ENCODE peak calls at places on chromosomes 11 and 22, in nine cellular contexts. N is activated CD4-positive, alpha-beta T cell treated with anti-CD3 and anti-CD28 coated beads, Interleukin-2, amount 10 ng/mL, durations not matched to agents 7 days and 5 days; M is putamen; P is stimulated activated CD4-positive, alpha-beta T cell treated with anti-CD3 and anti-CD28 coated beads, Interleukin-1b, Interleukin-23, amount 100 ng/mL, for 48 hours; I is NCI-H82; Z is posterior cingulate gyrus; W is WTC11; O is stimulated activated naive B cell treated with anti-CD40 and anti-IgM and Interleukin-4, amounts not matched to agents 10 μg/mL and 1 μg/mL and 100 μg/mL, for 72 hours; Q is lung. E is an unnamed sample.

GRCh38 chr22:20080445-20080775 is 369 bp downstream of the DGCR8 start:
- DNase-seq in Z (no peak), I (peak), P (peak), O (peak), N (peak), Q (peak), M (peak), W (peak), E (peak)

GRCh38 chr11:47981667-47982404 is 1.5 kb downstream of the PTPRJ start:
- DNase-seq in M (no peak), I (no peak), P (no peak), N (no peak), W (no peak), Z (no peak), Q (peak), O (no peak), E (no peak)

GRCh38 chr11:45314900-45315299 is 28.8 kb upstream of the SYT13 start:
- DNase-seq in I (no peak), P (no peak), O (no peak), W (no peak), Z (no peak), M (no peak), Q (no peak), N (no peak), E (no peak)

GRCh38 chr22:44825310-44826150 is 73.2 kb downstream of the ARHGAP8 start:
- DNase-seq in O (no peak), W (no peak), M (no peak), N (no peak), I (no peak), Z (no peak), Q (no peak), P (no peak), E (no peak)

GRCh38 chr22:37609240-37610152 is 862 bp downstream of the GGA1 start:
- DNase-seq in Q (no peak), Z (peak), M (no peak), P (no peak), N (no peak), W (no peak), O (peak), I (peak), E (no peak)

GRCh38 chr11:12569499-12570040 is 104.7 kb upstream of the TEAD1 start:
- DNase-seq in Z (no peak), O (no peak), P (no peak), Q (no peak), M (no peak), W (no peak), I (no peak), N (no peak), E (no peak)

GRCh38 chr11:23903044-23903704 is 593.7 kb upstream of the LUZP2 start:
- DNase-seq in I (no peak), N (no peak), M (no peak), O (no peak), Q (no peak), W (no peak), P (no peak), Z (no peak), E (no peak)

GRCh38 chr11:103806130-103806900 is 230.1 kb upstream of the DDI1 start:
- DNase-seq in P (no peak), Q (no peak), N (no peak), Z (no peak), O (no peak), M (no peak), W (no peak), I (no peak), E (no peak)

GRCh38 chr11:33582636-33583325 is 117.8 kb downstream of the C11orf91 start:
- DNase-seq in Q (no peak), N (no peak), P (no peak), W (no peak), Z (no peak), M (no peak), O (no peak), I (no peak), E (no peak)

GRCh38 chr11:116234989-116235567 is 537.7 kb downstream of the BUD13 start:
- DNase-seq in W (peak), M (no peak), I (no peak), Q (no peak), P (no peak), Z (no peak), N (no peak), O (no peak), E (no peak)

GRCh38 chr11:113077379-113077778 is 116.2 kb downstream of the NCAM1 start:
- DNase-seq in W (no peak), P (no peak), M (no peak), I (no peak), O (no peak), Z (no peak), Q (no peak), N (no peak), E (no peak)

GRCh38 chr11:75428301-75428724 is 4.7 kb downstream of the KLHL35 start:
- DNase-seq in P (peak), W (peak), Q (peak), N (peak), M (peak), Z (peak), O (peak), I (peak), E (peak)

GRCh38 chr11:67354314-67355022 is 1.1 kb upstream of the POLD4 start:
- DNase-seq in Z (no peak), P (no peak), W (no peak), N (no peak), Q (peak), M (no peak), O (no peak), I (peak), E (peak)

GRCh38 chr11:21625982-21626381 is 566.9 kb upstream of the ANO5 start:
- DNase-seq in Z (no peak), W (no peak), I (no peak), O (no peak), N (peak), P (no peak), Q (peak), M (no peak), E (no peak)

GRCh38 chr11:71323876-71324526 is 71.6 kb upstream of the SHANK2 start:
- DNase-seq in N (no peak), W (no peak), I (no peak), Z (no peak), Q (no peak), M (no peak), P (no peak), O (no peak), E (no peak)

GRCh38 chr11:74278721-74279148 is 32.7 kb downstream of the P4HA3 start:
- DNase-seq in Z (no peak), N (no peak), M (no peak), I (no peak), P (no peak), Q (peak), W (no peak), O (no peak), E (no peak)

GRCh38 chr11:117703209-117703608 is 93.8 kb downstream of the DSCAML1 start:
- DNase-seq in N (no peak), Q (no peak), M (no peak), I (no peak), W (no peak), O (no peak), P (no peak), Z (no peak), E (no peak)

GRCh38 chr11:81237139-81237538 is 1496.5 kb downstream of the FAM181B start:
- DNase-seq in Q (no peak), I (peak), M (peak), W (no peak), N (no peak), O (no peak), P (no peak), Z (no peak), E (no peak)

GRCh38 chr22:40258463-40259046 is 80.8 kb downstream of the TNRC6B start:
- DNase-seq in O (no peak), Z (no peak), N (no peak), Q (no peak), M (no peak), I (no peak), W (no peak), P (no peak), E (no peak)

GRCh38 chr11:93017821-93018690 is 48.6 kb downstream of the MTNR1B start:
- DNase-seq in O (no peak), Q (no peak), N (no peak), Z (no peak), M (no peak), P (no peak), I (no peak), W (no peak), E (no peak)

GRCh38 chr11:116646191-116646590 is 126.6 kb downstream of the BUD13 start:
- DNase-seq in P (no peak), M (no peak), Q (no peak), I (no peak), Z (no peak), N (no peak), O (no peak), W (no peak), E (no peak)

GRCh38 chr11:74162688-74163467 is 7.9 kb downstream of the C2CD3 start:
- DNase-seq in M (no peak), Q (no peak), Z (no peak), N (no peak), O (no peak), P (no peak), W (no peak), I (no peak), E (no peak)

GRCh38 chr11:65391007-65391406 is 4.6 kb downstream of the FRMD8 start:
- DNase-seq in O (no peak), Z (no peak), M (no peak), N (no peak), I (no peak), P (no peak), Q (no peak), W (peak), E (no peak)

GRCh38 chr11:103968685-103969084 is 67.8 kb upstream of the DDI1 start:
- DNase-seq in W (no peak), M (no peak), P (no peak), Q (no peak), N (no peak), I (no peak), Z (no peak), O (no peak), E (no peak)

GRCh38 chr11:57493507-57494503 is 21.7 kb downstream of the SLC43A1 start:
- DNase-seq in W (peak), Z (peak), I (peak), M (no peak), N (peak), P (peak), O (peak), Q (peak), E (peak)

GRCh38 chr11:116454020-116454645 is 318.7 kb downstream of the BUD13 start:
- DNase-seq in Z (peak), N (peak), P (peak), Q (peak), I (peak), O (peak), W (peak), M (peak), E (no peak)

GRCh38 chr22:47333625-47334024 is 571.2 kb downstream of the TBC1D22A start:
- DNase-seq in I (no peak), Z (no peak), W (no peak), N (no peak), Q (no peak), O (no peak), M (no peak), P (no peak), E (no peak)

GRCh38 chr11:67520856-67521824 is 2.1 kb downstream of the CABP2 start:
- DNase-seq in W (no peak), Q (no peak), N (no peak), O (no peak), I (no peak), P (no peak), Z (no peak), M (no peak), E (no peak)

GRCh38 chr22:44298331-44299087 is 14.2 kb downstream of the SHISAL1 start:
- DNase-seq in P (no peak), I (no peak), Q (no peak), O (no peak), N (no peak), Z (no peak), W (no peak), M (no peak), E (no peak)

E was measured in T-helper 2 cell treated with Interferon-gamma antibody and Interleukin-4, amounts not matched to agents 5 μg/mL and 100 μg/mL, for 36 hours.